ENCODE peak calls at places on chromosomes 5 and 9, in five cellular contexts. One of them, this sample, is unnamed.

GRCh38 chr5:144201578-144201977 is 30.9 kb downstream of the KCTD16 start:
- DNase-seq in gastrocnemius medialis: no peak
- DNase-seq in tibial artery: no peak
- DNase-seq in fibroblast of mammary gland: no peak
- DNase-seq in cardiac muscle cell: no peak
- DNase-seq in this sample: no peak

GRCh38 chr9:72614057-72614456 is 92.6 kb downstream of the TMC1 start:
- DNase-seq in tibial artery: no peak
- DNase-seq in gastrocnemius medialis: no peak
- DNase-seq in cardiac muscle cell: no peak
- DNase-seq in fibroblast of mammary gland: peak
- DNase-seq in this sample: no peak

GRCh38 chr5:72326298-72326649 is 6.1 kb downstream of the PTCD2 start:
- DNase-seq in cardiac muscle cell: no peak
- DNase-seq in fibroblast of mammary gland: no peak
- DNase-seq in tibial artery: no peak
- DNase-seq in gastrocnemius medialis: no peak
- DNase-seq in this sample: no peak

GRCh38 chr5:94157704-94158608 is 416.6 kb upstream of the POU5F2 start:
- DNase-seq in fibroblast of mammary gland: no peak
- DNase-seq in tibial artery: no peak
- DNase-seq in cardiac muscle cell: no peak
- DNase-seq in gastrocnemius medialis: no peak
- DNase-seq in this sample: no peak

GRCh38 chr5:149808264-149808982 is 78.3 kb downstream of the PPARGC1B start:
- DNase-seq in tibial artery: no peak
- DNase-seq in cardiac muscle cell: peak
- DNase-seq in gastrocnemius medialis: peak
- DNase-seq in fibroblast of mammary gland: no peak
- DNase-seq in this sample: no peak

GRCh38 chr9:98894766-98895165 is 48.9 kb upstream of the COL15A1 start:
- DNase-seq in gastrocnemius medialis: no peak
- DNase-seq in fibroblast of mammary gland: no peak
- DNase-seq in cardiac muscle cell: no peak
- DNase-seq in tibial artery: no peak
- DNase-seq in this sample: no peak

GRCh38 chr5:33997331-33997983 is 10.4 kb downstream of the AMACR start:
- DNase-seq in cardiac muscle cell: peak
- DNase-seq in tibial artery: peak
- DNase-seq in gastrocnemius medialis: peak
- DNase-seq in fibroblast of mammary gland: peak
- DNase-seq in this sample: no peak

GRCh38 chr5:65553941-65554340 is 9.0 kb downstream of the CENPK start:
- DNase-seq in tibial artery: no peak
- DNase-seq in gastrocnemius medialis: no peak
- DNase-seq in cardiac muscle cell: no peak
- DNase-seq in fibroblast of mammary gland: no peak
- DNase-seq in this sample: no peak

GRCh38 chr9:87184956-87185642 is 237.8 kb upstream of the GAS1 start:
- DNase-seq in tibial artery: no peak
- DNase-seq in cardiac muscle cell: peak
- DNase-seq in gastrocnemius medialis: no peak
- DNase-seq in fibroblast of mammary gland: no peak
- DNase-seq in this sample: no peak

GRCh38 chr9:35619800-35620158 is 1.6 kb upstream of the CD72 start:
- DNase-seq in tibial artery: no peak
- DNase-seq in gastrocnemius medialis: no peak
- DNase-seq in cardiac muscle cell: no peak
- DNase-seq in fibroblast of mammary gland: no peak
- DNase-seq in this sample: no peak

GRCh38 chr5:176501333-176501732 is 35.9 kb downstream of the RNF44 start:
- DNase-seq in fibroblast of mammary gland: peak
- DNase-seq in gastrocnemius medialis: no peak
- DNase-seq in cardiac muscle cell: peak
- DNase-seq in tibial artery: no peak
- DNase-seq in this sample: no peak

GRCh38 chr5:75167345-75167744 is 69.3 kb downstream of the ANKRD31 start:
- DNase-seq in tibial artery: no peak
- DNase-seq in gastrocnemius medialis: no peak
- DNase-seq in cardiac muscle cell: peak
- DNase-seq in fibroblast of mammary gland: peak
- DNase-seq in this sample: no peak

GRCh38 chr9:134185536-134186011 is 21.2 kb upstream of the RNU6ATAC start:
- DNase-seq in gastrocnemius medialis: no peak
- DNase-seq in fibroblast of mammary gland: peak
- DNase-seq in tibial artery: peak
- DNase-seq in cardiac muscle cell: no peak
- DNase-seq in this sample: peak

GRCh38 chr5:136285501-136285900 is 79.8 kb downstream of the TRPC7 start:
- DNase-seq in fibroblast of mammary gland: peak
- DNase-seq in cardiac muscle cell: peak
- DNase-seq in tibial artery: no peak
- DNase-seq in gastrocnemius medialis: no peak
- DNase-seq in this sample: no peak

GRCh38 chr9:124120272-124120671 is 108.7 kb downstream of the LHX2 start:
- DNase-seq in fibroblast of mammary gland: no peak
- DNase-seq in cardiac muscle cell: no peak
- DNase-seq in tibial artery: no peak
- DNase-seq in gastrocnemius medialis: no peak
- DNase-seq in this sample: no peak

GRCh38 chr9:124122321-124122720 is 110.8 kb downstream of the LHX2 start:
- DNase-seq in cardiac muscle cell: no peak
- DNase-seq in tibial artery: no peak
- DNase-seq in gastrocnemius medialis: no peak
- DNase-seq in fibroblast of mammary gland: peak
- DNase-seq in this sample: no peak

GRCh38 chr9:124121725-124122124 is 110.2 kb downstream of the LHX2 start:
- DNase-seq in fibroblast of mammary gland: no peak
- DNase-seq in cardiac muscle cell: no peak
- DNase-seq in gastrocnemius medialis: no peak
- DNase-seq in tibial artery: no peak
- DNase-seq in this sample: no peak

GRCh38 chr9:124124729-124125589 is 113.4 kb downstream of the LHX2 start:
- DNase-seq in gastrocnemius medialis: no peak
- DNase-seq in fibroblast of mammary gland: no peak
- DNase-seq in cardiac muscle cell: no peak
- DNase-seq in tibial artery: no peak
- DNase-seq in this sample: no peak

DNA sequence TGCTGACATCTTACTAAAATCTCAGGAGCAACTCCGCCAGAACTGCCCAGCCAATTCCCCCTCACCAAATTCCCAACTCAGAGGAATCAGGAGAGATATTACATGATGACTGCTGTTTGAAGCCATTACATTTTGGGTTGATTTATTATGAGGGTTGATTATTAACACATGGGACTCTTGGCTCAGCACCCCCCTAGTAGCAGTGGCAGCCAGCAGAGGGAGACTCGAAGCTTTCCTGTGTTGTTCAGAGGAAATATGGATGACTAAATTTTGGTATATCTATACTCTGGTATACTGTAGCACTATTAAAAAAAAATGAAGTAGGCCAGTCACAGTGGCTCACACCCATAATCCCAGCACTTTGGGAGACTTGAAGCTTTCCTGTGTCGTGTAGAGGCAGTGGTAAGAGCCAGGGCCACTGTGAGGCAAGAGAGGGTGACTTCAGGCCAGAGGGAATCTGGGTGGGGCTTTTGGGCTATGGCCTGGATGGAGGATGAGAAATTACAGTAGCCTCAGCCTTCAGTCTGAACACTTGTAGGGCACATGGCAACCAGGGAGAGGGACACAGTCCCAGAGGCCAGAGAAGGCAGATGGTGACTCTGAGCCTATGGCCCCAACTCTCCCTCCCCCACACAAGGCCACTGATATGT is 111.4 kb downstream of the LHX2 start:
- DNase-seq in gastrocnemius medialis: no peak
- DNase-seq in cardiac muscle cell: peak
- DNase-seq in tibial artery: no peak
- DNase-seq in fibroblast of mammary gland: peak
- DNase-seq in this sample: no peak
- TF ChIP-seq CTCF in gastrocnemius medialis: no peak
- TF ChIP-seq CTCF in cardiac muscle cell: peak
- TF ChIP-seq CTCF in tibial artery: no peak
- TF ChIP-seq CTCF in fibroblast of mammary gland: peak
- TF ChIP-seq CTCF in this sample: peak

GRCh38 chr9:137578518-137579258 is at the start of gene DPH7:
- DNase-seq in tibial artery: peak
- DNase-seq in gastrocnemius medialis: peak
- DNase-seq in fibroblast of mammary gland: peak
- DNase-seq in cardiac muscle cell: peak
- DNase-seq in this sample: peak

GRCh38 chr9:137574192-137574591 is 4.5 kb downstream of the DPH7 start:
- DNase-seq in tibial artery: no peak
- DNase-seq in cardiac muscle cell: no peak
- DNase-seq in fibroblast of mammary gland: no peak
- DNase-seq in gastrocnemius medialis: no peak
- DNase-seq in this sample: no peak

GRCh38 chr9:137575382-137575724 is 3.4 kb downstream of the DPH7 start:
- DNase-seq in fibroblast of mammary gland: peak
- DNase-seq in tibial artery: no peak
- DNase-seq in cardiac muscle cell: no peak
- DNase-seq in gastrocnemius medialis: no peak
- DNase-seq in this sample: no peak

GRCh38 chr9:137579259-137579604 is 507 bp upstream of the DPH7 start:
- DNase-seq in gastrocnemius medialis: no peak
- DNase-seq in fibroblast of mammary gland: no peak
- DNase-seq in cardiac muscle cell: no peak
- DNase-seq in tibial artery: no peak
- DNase-seq in this sample: no peak

GRCh38 chr9:137575725-137576411 is 2.9 kb downstream of the DPH7 start:
- DNase-seq in cardiac muscle cell: no peak
- DNase-seq in fibroblast of mammary gland: no peak
- DNase-seq in gastrocnemius medialis: no peak
- DNase-seq in tibial artery: no peak
- DNase-seq in this sample: no peak
- TF ChIP-seq CTCF in cardiac muscle cell: no peak
- TF ChIP-seq CTCF in fibroblast of mammary gland: no peak
- TF ChIP-seq CTCF in gastrocnemius medialis: no peak
- TF ChIP-seq CTCF in tibial artery: no peak
- TF ChIP-seq CTCF in this sample: no peak

GRCh38 chr5:42653705-42654104 is 102.9 kb upstream of the CCDC152 start:
- DNase-seq in fibroblast of mammary gland: no peak
- DNase-seq in gastrocnemius medialis: no peak
- DNase-seq in cardiac muscle cell: no peak
- DNase-seq in tibial artery: no peak
- DNase-seq in this sample: no peak

GRCh38 chr5:42654645-42655044 is 102.0 kb upstream of the CCDC152 start:
- DNase-seq in cardiac muscle cell: no peak
- DNase-seq in fibroblast of mammary gland: no peak
- DNase-seq in tibial artery: no peak
- DNase-seq in gastrocnemius medialis: no peak
- DNase-seq in this sample: no peak

GRCh38 chr5:42655982-42656660 is 100.5 kb upstream of the CCDC152 start:
- DNase-seq in tibial artery: no peak
- DNase-seq in cardiac muscle cell: peak
- DNase-seq in fibroblast of mammary gland: peak
- DNase-seq in gastrocnemius medialis: no peak
- DNase-seq in this sample: no peak

DNA sequence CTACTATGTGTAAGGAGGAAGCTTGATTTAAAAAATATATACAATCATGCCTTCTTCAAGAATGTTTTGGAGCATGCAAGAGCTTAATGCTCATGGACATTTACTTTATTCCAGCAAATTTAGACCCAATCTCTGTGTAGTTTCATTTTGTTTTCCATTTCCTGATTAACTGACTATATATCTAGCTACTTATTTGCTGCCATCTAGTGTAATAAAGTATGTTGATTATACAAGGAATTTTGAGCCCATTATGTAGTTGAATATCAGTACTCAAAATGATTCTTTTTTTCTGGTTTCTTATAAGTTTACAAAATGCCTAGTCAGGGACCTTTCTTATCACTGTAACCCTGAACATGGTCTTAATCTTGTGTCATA is 100.0 kb upstream of the CCDC152 start:
- DNase-seq in fibroblast of mammary gland: peak
- DNase-seq in cardiac muscle cell: peak
- DNase-seq in tibial artery: no peak
- DNase-seq in gastrocnemius medialis: no peak
- DNase-seq in this sample: no peak
- TF ChIP-seq CTCF in fibroblast of mammary gland: no peak
- TF ChIP-seq CTCF in cardiac muscle cell: peak
- TF ChIP-seq CTCF in tibial artery: peak
- TF ChIP-seq CTCF in gastrocnemius medialis: no peak
- TF ChIP-seq CTCF in this sample: no peak

GRCh38 chr9:127283917-127284316 is 19.3 kb downstream of the GARNL3 start:
- DNase-seq in tibial artery: no peak
- DNase-seq in fibroblast of mammary gland: peak
- DNase-seq in cardiac muscle cell: peak
- DNase-seq in gastrocnemius medialis: peak
- DNase-seq in this sample: no peak
- TF ChIP-seq CTCF in tibial artery: peak
- TF ChIP-seq CTCF in fibroblast of mammary gland: peak
- TF ChIP-seq CTCF in cardiac muscle cell: peak
- TF ChIP-seq CTCF in gastrocnemius medialis: peak
- TF ChIP-seq CTCF in this sample: no peak

This sample was measured in CD14-positive monocyte.